ENCODE peak calls at places on chromosomes 3 and 15, in four cellular contexts. One of them, this sample, is unnamed.
A peak's percentile ranks its signal among the peaks of the same experiment; 100 is the strongest.

GRCh38 chr3:121660356-121661171 is at the start of gene HCLS1:
- DNase-seq in CD4-positive, alpha-beta T cell: peak; percentile 66
- DNase-seq in K562: peak; percentile 30
- DNase-seq in breast epithelium: no peak
- DNase-seq in this sample: no peak

GRCh38 chr15:48560321-48561051 is 85.0 kb downstream of the FBN1 start:
- DNase-seq in CD4-positive, alpha-beta T cell: no peak
- DNase-seq in K562: no peak
- DNase-seq in breast epithelium: no peak
- DNase-seq in this sample: no peak

GRCh38 chr15:88852476-88852875 is 42.9 kb downstream of the HAPLN3 start:
- DNase-seq in CD4-positive, alpha-beta T cell: no peak
- DNase-seq in K562: no peak
- DNase-seq in breast epithelium: no peak
- DNase-seq in this sample: no peak

GRCh38 chr3:190504354-190505125 is 9.3 kb upstream of the IL1RAP start:
- DNase-seq in CD4-positive, alpha-beta T cell: no peak
- DNase-seq in K562: no peak
- DNase-seq in breast epithelium: no peak
- DNase-seq in this sample: no peak

GRCh38 chr3:149646181-149646766 is 11.6 kb downstream of the WWTR1 start:
- DNase-seq in CD4-positive, alpha-beta T cell: no peak
- DNase-seq in K562: peak; percentile 63
- DNase-seq in breast epithelium: no peak
- DNase-seq in this sample: no peak

GRCh38 chr3:23325466-23326065 is 122.4 kb downstream of the UBE2E2 start:
- DNase-seq in CD4-positive, alpha-beta T cell: no peak
- DNase-seq in K562: no peak
- DNase-seq in breast epithelium: no peak
- DNase-seq in this sample: no peak

GRCh38 chr15:59662260-59662659 is 4.9 kb upstream of the GTF2A2 start:
- DNase-seq in CD4-positive, alpha-beta T cell: no peak
- DNase-seq in K562: no peak
- DNase-seq in breast epithelium: no peak
- DNase-seq in this sample: no peak

GRCh38 chr3:150135321-150135721 is 164.6 kb upstream of the PFN2 start:
- DNase-seq in CD4-positive, alpha-beta T cell: no peak
- DNase-seq in K562: no peak
- DNase-seq in breast epithelium: no peak
- DNase-seq in this sample: no peak

DNA sequence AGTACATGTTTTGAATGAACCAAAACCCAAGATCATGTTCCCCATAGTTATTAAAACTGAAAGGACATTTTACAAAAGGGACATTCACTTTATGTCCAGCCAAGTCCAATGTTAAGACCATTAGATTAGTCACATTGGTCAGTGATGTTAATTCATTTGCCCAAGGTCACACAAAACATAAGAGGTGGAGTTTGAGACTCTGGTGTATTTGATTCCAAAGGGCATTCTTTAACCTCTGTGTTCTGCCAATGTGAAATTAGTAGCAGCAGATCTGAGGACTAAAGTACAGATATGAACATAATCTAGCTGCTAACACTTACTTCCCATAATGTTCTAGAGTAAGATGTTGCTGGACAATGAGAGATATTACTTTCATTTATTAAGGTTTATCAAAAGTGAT is 425.6 kb downstream of the TUSC7 start:
- DNase-seq in CD4-positive, alpha-beta T cell: no peak
- DNase-seq in K562: no peak
- DNase-seq in breast epithelium: no peak
- DNase-seq in this sample: no peak
- TF ChIP-seq CTCF in CD4-positive, alpha-beta T cell: no peak
- TF ChIP-seq CTCF in K562: no peak
- TF ChIP-seq CTCF in breast epithelium: no peak
- TF ChIP-seq CTCF in this sample: no peak

GRCh38 chr3:167305340-167305739 is 74.8 kb downstream of the ZBBX start:
- DNase-seq in CD4-positive, alpha-beta T cell: no peak
- DNase-seq in K562: no peak
- DNase-seq in breast epithelium: no peak
- DNase-seq in this sample: no peak

GRCh38 chr3:167300210-167300609 is 79.9 kb downstream of the ZBBX start:
- DNase-seq in CD4-positive, alpha-beta T cell: no peak
- DNase-seq in K562: no peak
- DNase-seq in breast epithelium: no peak
- DNase-seq in this sample: no peak

GRCh38 chr3:167302710-167303109 is 77.4 kb downstream of the ZBBX start:
- DNase-seq in CD4-positive, alpha-beta T cell: no peak
- DNase-seq in K562: no peak
- DNase-seq in breast epithelium: no peak
- DNase-seq in this sample: no peak

GRCh38 chr3:167304077-167304476 is 76.0 kb downstream of the ZBBX start:
- DNase-seq in CD4-positive, alpha-beta T cell: no peak
- DNase-seq in K562: no peak
- DNase-seq in breast epithelium: no peak
- DNase-seq in this sample: no peak
- TF ChIP-seq CTCF in CD4-positive, alpha-beta T cell: no peak
- TF ChIP-seq CTCF in K562: no peak
- TF ChIP-seq CTCF in breast epithelium: no peak
- TF ChIP-seq CTCF in this sample: no peak

GRCh38 chr3:120092444-120092843 is 1.8 kb downstream of the GSK3B start:
- DNase-seq in CD4-positive, alpha-beta T cell: no peak
- DNase-seq in K562: no peak
- DNase-seq in breast epithelium: no peak
- DNase-seq in this sample: no peak

GRCh38 chr3:120093119-120093922 is 926 bp downstream of the GSK3B start:
- DNase-seq in CD4-positive, alpha-beta T cell: no peak
- DNase-seq in K562: no peak
- DNase-seq in breast epithelium: no peak
- DNase-seq in this sample: no peak

GRCh38 chr3:120095226-120096165 is 1.2 kb upstream of the GSK3B start:
- DNase-seq in CD4-positive, alpha-beta T cell: peak; percentile 77
- DNase-seq in K562: peak; percentile 65
- DNase-seq in breast epithelium: peak; percentile 91
- DNase-seq in this sample: peak; percentile 59

GRCh38 chr3:120094776-120095225 is 554 bp upstream of the GSK3B start:
- DNase-seq in CD4-positive, alpha-beta T cell: no peak
- DNase-seq in K562: peak; percentile 93
- DNase-seq in breast epithelium: peak; percentile 100
- DNase-seq in this sample: peak; percentile 97

GRCh38 chr3:120093923-120094775 is at the start of gene GSK3B:
- DNase-seq in CD4-positive, alpha-beta T cell: peak; percentile 99
- DNase-seq in K562: peak; percentile 84
- DNase-seq in breast epithelium: peak; percentile 62
- DNase-seq in this sample: peak; percentile 40
- TF ChIP-seq CTCF in CD4-positive, alpha-beta T cell: no peak
- TF ChIP-seq CTCF in K562: no peak
- TF ChIP-seq CTCF in breast epithelium: no peak
- TF ChIP-seq CTCF in this sample: no peak

GRCh38 chr15:70974004-70974832 is 81.6 kb downstream of the LRRC49 start:
- DNase-seq in CD4-positive, alpha-beta T cell: no peak
- DNase-seq in K562: no peak
- DNase-seq in breast epithelium: no peak
- DNase-seq in this sample: no peak
- TF ChIP-seq CTCF in CD4-positive, alpha-beta T cell: no peak
- TF ChIP-seq CTCF in K562: peak; percentile 36
- TF ChIP-seq CTCF in breast epithelium: peak; percentile 19
- TF ChIP-seq CTCF in this sample: no peak

DNA sequence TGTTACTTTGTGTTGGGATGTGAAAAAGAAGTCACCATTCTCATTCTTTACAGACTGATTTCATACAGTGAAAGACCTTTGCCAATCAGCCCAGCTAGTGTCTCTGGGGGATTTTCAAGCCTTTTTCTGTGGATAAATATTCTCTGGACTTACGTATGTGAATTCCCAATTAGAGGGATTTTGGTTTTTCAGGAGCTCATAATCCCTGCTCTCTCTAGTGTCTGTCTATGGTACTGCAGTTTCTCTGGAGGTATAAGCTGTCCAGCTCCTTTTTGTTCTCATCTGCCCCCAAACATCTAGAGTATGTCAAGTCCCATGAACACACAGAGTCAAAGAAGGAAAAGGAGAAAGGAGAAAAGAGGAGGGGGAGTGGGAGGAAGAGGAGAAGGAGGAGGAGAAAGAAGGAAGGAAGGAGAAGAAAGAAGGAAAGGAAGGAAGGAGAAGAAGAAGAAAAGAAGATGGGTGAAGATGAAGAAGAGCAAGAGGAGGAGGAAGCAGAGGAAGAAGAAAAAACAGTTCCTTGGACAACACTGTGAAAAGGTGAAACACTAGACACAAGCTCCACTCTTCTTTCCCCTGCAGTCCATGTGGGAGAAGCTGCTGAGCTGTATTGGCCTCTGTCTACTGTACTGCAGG is 218.6 kb downstream of the GREM1 start:
- DNase-seq in CD4-positive, alpha-beta T cell: no peak
- DNase-seq in K562: peak; percentile 13
- DNase-seq in breast epithelium: no peak
- DNase-seq in this sample: no peak
- TF ChIP-seq CTCF in CD4-positive, alpha-beta T cell: no peak
- TF ChIP-seq CTCF in K562: peak; percentile 50
- TF ChIP-seq CTCF in breast epithelium: peak; percentile 13
- TF ChIP-seq CTCF in this sample: no peak

GRCh38 chr3:193129607-193130006 is 111.4 kb upstream of the PLAAT1 start:
- DNase-seq in CD4-positive, alpha-beta T cell: no peak
- DNase-seq in K562: no peak
- DNase-seq in breast epithelium: no peak
- DNase-seq in this sample: no peak
- TF ChIP-seq CTCF in CD4-positive, alpha-beta T cell: no peak
- TF ChIP-seq CTCF in K562: no peak
- TF ChIP-seq CTCF in breast epithelium: no peak
- TF ChIP-seq CTCF in this sample: no peak

DNA sequence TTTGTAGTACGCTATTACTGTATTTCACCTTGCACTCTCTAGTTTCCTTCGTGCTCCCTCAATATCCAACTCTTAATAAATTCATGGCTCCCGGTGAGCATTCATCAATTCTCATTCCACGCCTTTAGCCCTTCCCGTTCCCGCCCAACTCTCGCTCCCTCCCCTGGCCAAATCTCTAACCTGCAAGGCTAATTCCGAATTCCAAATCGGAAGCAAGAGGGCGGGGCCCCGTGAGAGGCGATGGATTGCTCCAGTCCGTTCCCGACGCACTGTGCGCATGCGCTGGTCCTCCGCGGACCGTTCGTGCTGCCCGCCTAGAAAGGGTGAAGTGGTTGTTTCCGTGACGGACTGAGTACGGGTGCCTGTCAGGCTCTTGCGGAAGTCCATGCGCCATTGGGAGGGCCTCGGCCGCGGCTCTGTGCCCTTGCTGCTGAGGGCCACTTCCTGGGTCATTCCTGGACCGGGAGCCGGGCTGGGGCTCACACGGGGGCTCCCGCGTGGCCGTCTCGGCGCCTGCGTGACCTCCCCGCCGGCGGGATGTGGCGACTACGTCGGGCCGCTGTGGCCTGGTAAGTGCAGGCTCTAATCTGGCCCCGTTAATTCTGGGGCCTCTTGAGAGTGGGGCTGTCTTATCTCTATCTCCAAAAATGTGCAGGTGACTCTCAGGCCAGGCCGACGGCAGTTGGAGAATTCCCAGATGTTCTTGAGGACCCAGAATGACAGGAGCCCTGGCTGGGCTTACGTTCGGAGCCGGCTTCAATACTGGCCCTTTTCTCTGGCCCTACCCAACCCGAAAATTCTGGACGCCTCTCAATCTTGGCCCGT is at the start of gene OPA1:
- DNase-seq in CD4-positive, alpha-beta T cell: peak; percentile 70
- DNase-seq in K562: peak; percentile 97
- DNase-seq in breast epithelium: peak; percentile 95
- DNase-seq in this sample: peak; percentile 83
- TF ChIP-seq CTCF in CD4-positive, alpha-beta T cell: no peak
- TF ChIP-seq CTCF in K562: peak; percentile 39
- TF ChIP-seq CTCF in breast epithelium: peak; percentile 32
- TF ChIP-seq CTCF in this sample: no peak

This sample was measured in omental fat pad.